ENCODE peak calls at places on chromosome X, in six cellular contexts. One of them, this sample, is unnamed.

GRCh38 chrX:24426921-24427746 is 38.0 kb upstream of the PDK3 start:
- DNase-seq in foreskin melanocyte: peak
- DNase-seq in activated T-helper 1 cell treated with anti-CD3 and anti-CD28 coated beads, Interleukin-12 subunit alpha, Interleukin-12 subunit beta, Interleukin-2, Interleukin-4 antibody, amounts not matched to agents 30 ng/mL and 10 ng/mL and 1 ng/mL, durations not matched to agents 14 hours and 24 hours and 36 hours: no peak
- DNase-seq in AG08395: no peak
- DNase-seq in right atrium auricular region: no peak
- DNase-seq in stimulated activated naive CD4-positive, alpha-beta T cell: no peak
- DNase-seq in this sample: peak

GRCh38 chrX:71067727-71068051 is 445 bp downstream of the SNX12 start:
- DNase-seq in foreskin melanocyte: no peak
- DNase-seq in activated T-helper 1 cell treated with anti-CD3 and anti-CD28 coated beads, Interleukin-12 subunit alpha, Interleukin-12 subunit beta, Interleukin-2, Interleukin-4 antibody, amounts not matched to agents 30 ng/mL and 10 ng/mL and 1 ng/mL, durations not matched to agents 14 hours and 24 hours and 36 hours: no peak
- DNase-seq in AG08395: no peak
- DNase-seq in right atrium auricular region: no peak
- DNase-seq in stimulated activated naive CD4-positive, alpha-beta T cell: no peak
- DNase-seq in this sample: no peak

GRCh38 chrX:43140546-43140945 is 362.6 kb upstream of the PPP1R2C start:
- DNase-seq in foreskin melanocyte: no peak
- DNase-seq in activated T-helper 1 cell treated with anti-CD3 and anti-CD28 coated beads, Interleukin-12 subunit alpha, Interleukin-12 subunit beta, Interleukin-2, Interleukin-4 antibody, amounts not matched to agents 30 ng/mL and 10 ng/mL and 1 ng/mL, durations not matched to agents 14 hours and 24 hours and 36 hours: no peak
- DNase-seq in AG08395: no peak
- DNase-seq in right atrium auricular region: no peak
- DNase-seq in stimulated activated naive CD4-positive, alpha-beta T cell: no peak
- DNase-seq in this sample: no peak

GRCh38 chrX:25596881-25597280 is 541.3 kb upstream of the MAGEB18 start:
- DNase-seq in foreskin melanocyte: no peak
- DNase-seq in activated T-helper 1 cell treated with anti-CD3 and anti-CD28 coated beads, Interleukin-12 subunit alpha, Interleukin-12 subunit beta, Interleukin-2, Interleukin-4 antibody, amounts not matched to agents 30 ng/mL and 10 ng/mL and 1 ng/mL, durations not matched to agents 14 hours and 24 hours and 36 hours: no peak
- DNase-seq in AG08395: no peak
- DNase-seq in right atrium auricular region: no peak
- DNase-seq in stimulated activated naive CD4-positive, alpha-beta T cell: no peak
- DNase-seq in this sample: no peak

GRCh38 chrX:129347291-129347690 is 176.0 kb downstream of the SMARCA1 start:
- DNase-seq in foreskin melanocyte: no peak
- DNase-seq in activated T-helper 1 cell treated with anti-CD3 and anti-CD28 coated beads, Interleukin-12 subunit alpha, Interleukin-12 subunit beta, Interleukin-2, Interleukin-4 antibody, amounts not matched to agents 30 ng/mL and 10 ng/mL and 1 ng/mL, durations not matched to agents 14 hours and 24 hours and 36 hours: no peak
- DNase-seq in AG08395: no peak
- DNase-seq in right atrium auricular region: no peak
- DNase-seq in stimulated activated naive CD4-positive, alpha-beta T cell: no peak
- DNase-seq in this sample: no peak

GRCh38 chrX:9842541-9842940 is 56.3 kb downstream of the SHROOM2 start:
- DNase-seq in foreskin melanocyte: no peak
- DNase-seq in activated T-helper 1 cell treated with anti-CD3 and anti-CD28 coated beads, Interleukin-12 subunit alpha, Interleukin-12 subunit beta, Interleukin-2, Interleukin-4 antibody, amounts not matched to agents 30 ng/mL and 10 ng/mL and 1 ng/mL, durations not matched to agents 14 hours and 24 hours and 36 hours: no peak
- DNase-seq in AG08395: no peak
- DNase-seq in right atrium auricular region: no peak
- DNase-seq in stimulated activated naive CD4-positive, alpha-beta T cell: no peak
- DNase-seq in this sample: peak

GRCh38 chrX:49286136-49286535 is 16.5 kb downstream of the PPP1R3F start:
- DNase-seq in foreskin melanocyte: no peak
- DNase-seq in activated T-helper 1 cell treated with anti-CD3 and anti-CD28 coated beads, Interleukin-12 subunit alpha, Interleukin-12 subunit beta, Interleukin-2, Interleukin-4 antibody, amounts not matched to agents 30 ng/mL and 10 ng/mL and 1 ng/mL, durations not matched to agents 14 hours and 24 hours and 36 hours: no peak
- DNase-seq in AG08395: no peak
- DNase-seq in right atrium auricular region: no peak
- DNase-seq in stimulated activated naive CD4-positive, alpha-beta T cell: no peak
- DNase-seq in this sample: no peak

GRCh38 chrX:108699368-108699767 is 37.0 kb downstream of the IRS4 start:
- DNase-seq in foreskin melanocyte: peak
- DNase-seq in activated T-helper 1 cell treated with anti-CD3 and anti-CD28 coated beads, Interleukin-12 subunit alpha, Interleukin-12 subunit beta, Interleukin-2, Interleukin-4 antibody, amounts not matched to agents 30 ng/mL and 10 ng/mL and 1 ng/mL, durations not matched to agents 14 hours and 24 hours and 36 hours: no peak
- DNase-seq in AG08395: peak
- DNase-seq in right atrium auricular region: no peak
- DNase-seq in stimulated activated naive CD4-positive, alpha-beta T cell: no peak
- DNase-seq in this sample: peak

GRCh38 chrX:16838202-16839066 is 31.7 kb downstream of the RBBP7 start:
- DNase-seq in foreskin melanocyte: no peak
- DNase-seq in activated T-helper 1 cell treated with anti-CD3 and anti-CD28 coated beads, Interleukin-12 subunit alpha, Interleukin-12 subunit beta, Interleukin-2, Interleukin-4 antibody, amounts not matched to agents 30 ng/mL and 10 ng/mL and 1 ng/mL, durations not matched to agents 14 hours and 24 hours and 36 hours: no peak
- DNase-seq in AG08395: peak
- DNase-seq in right atrium auricular region: no peak
- DNase-seq in stimulated activated naive CD4-positive, alpha-beta T cell: no peak
- DNase-seq in this sample: peak

This sample was measured in astrocyte of the hippocampus.